ENCODE peak calls at places on chromosomes 3 and 15, in seven cellular contexts. One of them, this sample, is unnamed.

GRCh38 chr3:64808056-64808455 is 120.3 kb upstream of the ADAMTS9 start:
- DNase-seq in NCI-H446: no peak
- DNase-seq in M059J: no peak
- DNase-seq in fibroblast of the aortic adventitia: no peak
- DNase-seq in left ventricle myocardium inferior: no peak
- DNase-seq in EL: no peak
- DNase-seq in CD4-positive, alpha-beta memory T cell: no peak
- DNase-seq in this sample: no peak

GRCh38 chr3:106332884-106333283 is 464.1 kb upstream of the CBLB start:
- DNase-seq in NCI-H446: no peak
- DNase-seq in M059J: peak; percentile 95
- DNase-seq in fibroblast of the aortic adventitia: no peak
- DNase-seq in left ventricle myocardium inferior: no peak
- DNase-seq in EL: peak; percentile 41
- DNase-seq in CD4-positive, alpha-beta memory T cell: no peak
- DNase-seq in this sample: no peak

GRCh38 chr15:59180946-59181345 is 25.7 kb upstream of the LDHAL6B start:
- DNase-seq in NCI-H446: no peak
- DNase-seq in M059J: no peak
- DNase-seq in fibroblast of the aortic adventitia: no peak
- DNase-seq in left ventricle myocardium inferior: no peak
- DNase-seq in EL: peak; percentile 87
- DNase-seq in CD4-positive, alpha-beta memory T cell: no peak
- DNase-seq in this sample: no peak

GRCh38 chr15:34241376-34242350 is 16.8 kb downstream of the EMC4 start:
- DNase-seq in NCI-H446: no peak
- DNase-seq in M059J: peak; percentile 35
- DNase-seq in fibroblast of the aortic adventitia: peak; percentile 65
- DNase-seq in left ventricle myocardium inferior: no peak
- DNase-seq in EL: peak; percentile 32
- DNase-seq in CD4-positive, alpha-beta memory T cell: peak; percentile 56
- DNase-seq in this sample: no peak

GRCh38 chr3:157335198-157335597 is 101.5 kb upstream of the PTX3 start:
- DNase-seq in NCI-H446: no peak
- DNase-seq in M059J: no peak
- DNase-seq in fibroblast of the aortic adventitia: no peak
- DNase-seq in left ventricle myocardium inferior: no peak
- DNase-seq in EL: no peak
- DNase-seq in CD4-positive, alpha-beta memory T cell: no peak
- DNase-seq in this sample: no peak

GRCh38 chr3:38542401-38543298 is 46.5 kb downstream of the EXOG start:
- DNase-seq in NCI-H446: no peak
- DNase-seq in M059J: peak; percentile 78
- DNase-seq in fibroblast of the aortic adventitia: no peak
- DNase-seq in left ventricle myocardium inferior: no peak
- DNase-seq in EL: peak; percentile 59
- DNase-seq in CD4-positive, alpha-beta memory T cell: no peak
- DNase-seq in this sample: no peak

GRCh38 chr15:41876007-41876406 is 17.8 kb downstream of the SPTBN5 start:
- DNase-seq in NCI-H446: no peak
- DNase-seq in M059J: no peak
- DNase-seq in fibroblast of the aortic adventitia: no peak
- DNase-seq in left ventricle myocardium inferior: no peak
- DNase-seq in EL: no peak
- DNase-seq in CD4-positive, alpha-beta memory T cell: no peak
- DNase-seq in this sample: no peak

GRCh38 chr3:106172780-106173179 is 304.0 kb upstream of the CBLB start:
- DNase-seq in NCI-H446: no peak
- DNase-seq in M059J: peak; percentile 5
- DNase-seq in fibroblast of the aortic adventitia: no peak
- DNase-seq in left ventricle myocardium inferior: no peak
- DNase-seq in EL: no peak
- DNase-seq in CD4-positive, alpha-beta memory T cell: peak; percentile 14
- DNase-seq in this sample: no peak

GRCh38 chr3:131794766-131795381 is 239.9 kb downstream of the CPNE4 start:
- DNase-seq in NCI-H446: peak; percentile 50
- DNase-seq in M059J: peak; percentile 47
- DNase-seq in fibroblast of the aortic adventitia: peak; percentile 80
- DNase-seq in left ventricle myocardium inferior: no peak
- DNase-seq in EL: peak; percentile 45
- DNase-seq in CD4-positive, alpha-beta memory T cell: peak; percentile 22
- DNase-seq in this sample: peak; percentile 21

This sample was measured in thyroid gland.